ENCODE peak calls at places on chromosomes 13 and 19, in four cellular contexts. Q is activated CD4-positive, alpha-beta T cell treated with anti-CD3 and anti-CD28 coated beads, Interleukin-2, amount 50 U/mL, for 1 hour; E is COR-L47; R is NCI-H146. P is an unnamed sample.

GRCh38 chr19:31349160-31349881 is at the start of gene TSHZ3:
- DNase-seq in Q (peak), R (peak), E (no peak), P (peak)

GRCh38 chr13:43516401-43516826 is 270.4 kb downstream of the ENOX1 start:
- DNase-seq in E (no peak), R (no peak), Q (no peak), P (no peak)

GRCh38 chr13:42548731-42549554 is 25.0 kb upstream of the TNFSF11 start:
- DNase-seq in R (no peak), E (no peak), Q (no peak), P (peak)

GRCh38 chr13:45737571-45738002 is 35.5 kb downstream of the CBY2 start:
- DNase-seq in E (no peak), Q (no peak), R (peak), P (no peak)

GRCh38 chr19:43467730-43468129 is 2.3 kb upstream of the LYPD3 start:
- DNase-seq in R (no peak), E (no peak), Q (no peak), P (no peak)

GRCh38 chr13:95624020-95624419 is 20.5 kb downstream of the DZIP1 start:
- DNase-seq in E (peak), Q (no peak), R (peak), P (peak)

GRCh38 chr19:51798958-51799310 is 4.0 kb downstream of the FPR3 start:
- DNase-seq in E (no peak), Q (no peak), R (no peak), P (no peak)

GRCh38 chr13:30585748-30586262 is 31.9 kb upstream of the USPL1 start:
- DNase-seq in E (no peak), R (no peak), Q (no peak), P (no peak)

GRCh38 chr13:43143591-43143990 is 120.2 kb downstream of the DNAJC15 start:
- DNase-seq in E (no peak), R (no peak), Q (no peak), P (no peak)

GRCh38 chr13:110447058-110447511 is 114.4 kb downstream of the RAB20 start:
- DNase-seq in R (no peak), Q (no peak), E (no peak), P (peak)

GRCh38 chr13:25292301-25292700 is 5.0 kb upstream of the MTMR6 start:
- DNase-seq in R (peak), Q (no peak), E (no peak), P (no peak)

GRCh38 chr19:30862876-30863275 is 486.4 kb downstream of the TSHZ3 start:
- DNase-seq in R (no peak), Q (no peak), E (no peak), P (no peak)

GRCh38 chr19:19997656-19998268 is 41.5 kb downstream of the ZNF682 start:
- DNase-seq in E (no peak), Q (peak), R (no peak), P (peak)

GRCh38 chr19:18683955-18684641 is 618 bp downstream of the CRTC1 start:
- DNase-seq in E (no peak), R (peak), Q (no peak), P (no peak)

GRCh38 chr13:41463823-41464602 is 6.7 kb downstream of the RGCC start:
- DNase-seq in Q (peak), E (no peak), R (no peak), P (no peak)

GRCh38 chr13:110652231-110652730 is 36.9 kb downstream of the NAXD start:
- DNase-seq in Q (no peak), R (no peak), E (no peak), P (no peak)

GRCh38 chr19:58578430-58578925 is 5.3 kb upstream of the MZF1 start:
- DNase-seq in R (no peak), E (no peak), Q (no peak), P (peak)

GRCh38 chr13:101512650-101513049 is 60.2 kb downstream of the ITGBL1 start:
- DNase-seq in R (no peak), E (no peak), Q (no peak), P (no peak)

GRCh38 chr13:99176309-99177276 is 24.1 kb upstream of the UBAC2 start:
- DNase-seq in E (peak), Q (peak), R (peak), P (peak)

GRCh38 chr19:38569368-38569983 is 48.3 kb downstream of the MAP4K1 start:
- DNase-seq in R (peak), Q (no peak), E (no peak), P (no peak)

GRCh38 chr13:39779337-39780270 is 124.1 kb downstream of the COG6 start:
- DNase-seq in R (no peak), E (no peak), Q (peak), P (no peak)

GRCh38 chr19:10120538-10121198 is 969 bp upstream of the EIF3G start:
- DNase-seq in R (no peak), E (no peak), Q (no peak), P (no peak)

GRCh38 chr19:2556221-2557092 is 80.5 kb downstream of the GADD45B start:
- DNase-seq in E (no peak), R (no peak), Q (no peak), P (no peak)

GRCh38 chr19:16216744-16217670 is 19.3 kb downstream of the AP1M1 start:
- DNase-seq in R (no peak), E (peak), Q (peak), P (peak)

GRCh38 chr19:58054792-58055482 is 4.1 kb upstream of the ZNF135 start:
- DNase-seq in E (peak), Q (no peak), R (no peak), P (no peak)

GRCh38 chr19:19217110-19217509 is 5.4 kb downstream of the NCAN start:
- DNase-seq in Q (no peak), E (no peak), R (peak), P (no peak)

GRCh38 chr13:107866007-107866665 is 349.2 kb downstream of the LIG4 start:
- DNase-seq in E (peak), Q (no peak), R (peak), P (no peak)

GRCh38 chr19:50957587-50957986 is 4.7 kb upstream of the KLK5 start:
- DNase-seq in E (no peak), Q (no peak), R (no peak), P (no peak)

GRCh38 chr13:38518328-38518727 is 168.5 kb upstream of the FREM2 start:
- DNase-seq in R (no peak), E (no peak), Q (no peak), P (no peak)

GRCh38 chr19:23436944-23437343 is 41.7 kb upstream of the ZNF91 start:
- DNase-seq in R (no peak), Q (no peak), E (no peak), P (no peak)

GRCh38 chr13:71702253-71702652 is 164.8 kb downstream of the DACH1 start:
- DNase-seq in R (no peak), Q (no peak), E (no peak), P (no peak)

GRCh38 chr13:98797456-98797855 is 45.0 kb upstream of the SLC15A1 start:
- DNase-seq in E (no peak), R (no peak), Q (no peak), P (no peak)

GRCh38 chr19:18157465-18158063 is 4.6 kb downstream of the PIK3R2 start:
- DNase-seq in Q (no peak), R (peak), E (peak), P (no peak)

GRCh38 chr19:2567996-2568395 is 92.1 kb downstream of the GADD45B start:
- DNase-seq in Q (no peak), R (no peak), E (no peak), P (no peak)

GRCh38 chr13:113897161-113897560 is 33.3 kb upstream of the GAS6 start:
- DNase-seq in Q (no peak), R (no peak), E (no peak), P (no peak)

GRCh38 chr19:10491472-10492047 is 11.6 kb downstream of the KEAP1 start:
- DNase-seq in R (no peak), Q (no peak), E (no peak), P (no peak)

GRCh38 chr13:113880651-113881611 is 17.1 kb upstream of the GAS6 start:
- DNase-seq in E (no peak), R (no peak), Q (no peak), P (peak)

GRCh38 chr19:47487551-47488515 is 3.8 kb upstream of the KPTN start:
- DNase-seq in E (no peak), R (no peak), Q (no peak), P (no peak)